ENCODE peak calls at places on chromosomes 1 and 21, in eight cellular contexts. A is OCI-LY7, L is fibroblast of lung, T is psoas muscle, B is endodermal cell, D is left ventricle myocardium inferior, G is cardiac muscle cell, Z is endothelial cell of umbilical vein. J is an unnamed sample. For H3K4me1, the result is how much of the 10 kb centered on the place peaks cover.

GRCh38 chr1:55428944-55429931 is 214.1 kb upstream of the USP24 start:
- DNase-seq in Z (peak), A (no peak), L (peak), B (peak), T (no peak), D (peak), G (no peak), J (peak)

GRCh38 chr21:46096997-46097825 is 701 bp upstream of the COL6A2 start:
- DNase-seq in D (no peak), G (no peak), Z (no peak), T (peak), A (no peak), B (peak), L (peak), J (no peak)

GRCh38 chr1:37667023-37667769 is 25.1 kb upstream of the CDCA8 start:
- DNase-seq in B (no peak), D (no peak), L (no peak), Z (no peak), T (no peak), G (no peak), A (no peak), J (no peak)

GRCh38 chr1:204809488-204809887 is 61.2 kb upstream of the NFASC start:
- DNase-seq in G (no peak), T (no peak), D (no peak), B (no peak), Z (no peak), L (no peak), A (no peak), J (no peak)

GRCh38 chr1:112904071-112904830 is 51.7 kb downstream of the SLC16A1 start:
- DNase-seq in L (peak), T (no peak), Z (no peak), G (no peak), A (no peak), B (no peak), D (no peak), J (peak)

GRCh38 chr1:234954613-234955012 is 174.0 kb downstream of the TOMM20 start:
- DNase-seq in G (no peak), T (no peak), L (no peak), Z (no peak), B (no peak), D (no peak), A (no peak), J (no peak)

GRCh38 chr1:205032512-205032911 is 10.5 kb upstream of the CNTN2 start:
- DNase-seq in B (no peak), G (no peak), D (no peak), A (no peak), T (no peak), Z (no peak), L (no peak), J (no peak)

GRCh38 chr1:189117072-189117770 is 1360.4 kb downstream of the BRINP3 start:
- DNase-seq in T (no peak), L (no peak), G (no peak), Z (no peak), B (no peak), A (no peak), D (no peak), J (no peak)

DNA sequence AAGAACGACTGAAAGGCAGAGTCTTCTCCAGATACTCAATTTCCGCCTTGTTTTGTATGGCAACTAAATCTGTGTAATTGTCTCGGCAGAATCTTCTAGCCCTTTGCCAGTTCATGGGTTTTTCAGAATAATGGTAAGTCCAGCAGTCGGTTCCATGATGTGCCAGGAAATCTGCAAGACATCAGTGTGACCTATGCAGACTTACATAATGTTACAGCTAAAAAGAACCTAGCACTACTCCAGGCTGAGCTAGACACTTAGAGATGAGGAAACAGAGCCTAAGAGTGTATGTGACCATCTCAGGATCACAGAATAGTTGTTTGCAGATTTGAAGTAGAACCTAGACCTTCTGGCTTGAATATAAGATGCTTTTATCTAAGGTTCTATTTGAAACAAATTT is 2.8 kb downstream of the SELL start:
- DNase-seq in Z (no peak), T (no peak), B (no peak), L (no peak), D (no peak), A (no peak), G (no peak), J (no peak)
- H3K4me1 ChIP-seq in Z (under half), T (under half), B (under half), L (under half), D (under half), A (under half), G (under half), J (under half)

GRCh38 chr1:47709302-47710074 is 271.6 kb downstream of the FOXD2 start:
- DNase-seq in A (no peak), Z (no peak), B (peak), D (no peak), T (peak), G (peak), L (no peak), J (no peak)
- TF ChIP-seq CTCF in A (no peak), Z (peak), B (peak), D (peak), T (peak), G (peak), L (no peak), J (peak)

GRCh38 chr1:45400049-45400448 is 59.8 kb upstream of the MUTYH start:
- DNase-seq in A (no peak), G (no peak), D (no peak), L (no peak), T (no peak), Z (no peak), B (peak), J (no peak)

GRCh38 chr1:45397285-45397684 is 57.0 kb upstream of the MUTYH start:
- DNase-seq in B (no peak), Z (no peak), D (no peak), A (no peak), T (no peak), L (no peak), G (no peak), J (no peak)

GRCh38 chr1:45395051-45395450 is 54.8 kb upstream of the MUTYH start:
- DNase-seq in G (no peak), B (no peak), D (no peak), A (no peak), L (no peak), T (no peak), Z (no peak), J (peak)

GRCh38 chr1:45395582-45395981 is 55.3 kb upstream of the MUTYH start:
- DNase-seq in G (no peak), T (no peak), A (no peak), Z (no peak), D (no peak), L (no peak), B (no peak), J (no peak)

GRCh38 chr1:45394342-45394741 is 54.1 kb upstream of the MUTYH start:
- DNase-seq in A (peak), L (no peak), B (no peak), G (no peak), Z (peak), D (no peak), T (no peak), J (no peak)
- H3K27ac ChIP-seq in A (peak), L (no peak), B (no peak), G (no peak), Z (peak), D (peak), T (peak), J (no peak)

GRCh38 chr21:37449302-37449937 is 82.8 kb downstream of the DYRK1A start:
- DNase-seq in T (no peak), L (no peak), Z (no peak), A (no peak), D (no peak), B (no peak), G (no peak), J (no peak)

GRCh38 chr21:37445228-37445627 is 78.7 kb downstream of the DYRK1A start:
- DNase-seq in L (peak), G (no peak), A (no peak), T (no peak), B (no peak), Z (no peak), D (no peak), J (no peak)

GRCh38 chr21:37447288-37447936 is 80.8 kb downstream of the DYRK1A start:
- DNase-seq in D (no peak), Z (no peak), T (no peak), G (peak), L (no peak), B (no peak), A (no peak), J (no peak)

GRCh38 chr21:37446552-37446951 is 80.0 kb downstream of the DYRK1A start:
- DNase-seq in L (no peak), Z (no peak), G (no peak), D (no peak), A (no peak), T (no peak), B (peak), J (no peak)

GRCh38 chr21:37443683-37444082 is 77.1 kb downstream of the DYRK1A start:
- DNase-seq in G (no peak), D (no peak), A (no peak), B (no peak), Z (no peak), L (no peak), T (no peak), J (no peak)
- H3K4me1 ChIP-seq in G (under half), D (half or more), A (under half), B (under half), Z (under half), L (under half), T (half or more), J (under half)

DNA sequence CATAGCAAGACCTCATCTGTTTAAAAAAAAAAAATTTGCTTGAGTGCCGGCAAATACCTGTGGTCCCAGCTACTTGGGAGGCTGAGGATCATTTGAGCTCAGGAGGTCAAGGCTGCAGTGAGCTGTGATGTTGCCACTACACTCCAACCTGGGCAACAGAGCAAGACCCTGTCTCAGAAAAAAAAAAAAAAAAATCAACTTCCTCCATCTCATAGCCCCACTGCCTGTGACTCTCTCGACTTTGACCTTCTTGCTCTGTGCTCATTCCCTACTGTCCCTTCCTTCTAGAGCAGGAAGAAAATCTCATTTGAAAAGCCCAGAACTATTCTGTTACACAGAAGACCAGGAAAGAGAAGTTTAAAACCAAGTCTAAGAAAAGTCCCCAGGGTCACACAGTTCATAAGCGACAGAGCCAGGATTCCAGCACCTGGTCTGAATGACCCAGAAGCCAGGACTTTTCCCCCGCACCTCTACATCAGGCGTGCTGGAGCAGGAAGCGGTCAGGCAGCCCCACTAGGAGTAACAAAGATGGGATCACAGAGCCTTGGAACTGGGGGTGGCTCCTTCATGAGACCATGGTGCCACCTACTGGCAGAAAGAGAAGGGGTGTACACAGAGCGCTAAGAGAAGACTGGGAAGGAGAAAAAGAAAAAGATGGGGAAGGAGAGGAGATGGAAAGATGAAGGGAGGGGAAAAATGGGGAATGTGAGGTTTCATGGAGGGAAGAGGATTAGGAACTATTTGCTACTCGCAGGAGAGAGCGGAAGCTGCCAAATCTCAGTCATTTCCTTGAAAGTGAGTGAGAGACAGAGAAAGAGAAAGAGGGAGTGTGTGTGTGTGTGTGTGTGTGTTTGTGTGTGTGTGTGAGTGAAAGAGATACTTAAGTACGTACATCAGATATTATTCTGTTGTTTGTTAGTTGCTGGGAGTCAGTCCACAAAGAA is 3.1 kb upstream of the P3R3URF start:
- DNase-seq in B (peak), D (peak), A (peak), G (peak), L (peak), T (peak), Z (peak), J (peak)
- TF ChIP-seq CTCF in B (peak), D (peak), A (peak), G (peak), L (peak), T (peak), Z (peak), J (peak)

GRCh38 chr1:26994772-26995625 is 1.5 kb downstream of the TRNP1 start:
- DNase-seq in T (no peak), Z (no peak), A (peak), L (no peak), B (peak), D (no peak), G (no peak), J (no peak)
- H3K27ac ChIP-seq in T (no peak), Z (no peak), A (no peak), L (peak), B (no peak), D (peak), G (no peak), J (no peak)

GRCh38 chr1:145918992-145919939 is 749 bp upstream of the PEX11B start:
- DNase-seq in B (peak), G (peak), T (peak), L (peak), Z (peak), A (no peak), D (peak), J (no peak)

GRCh38 chr1:145917595-145917994 is 922 bp downstream of the PEX11B start:
- DNase-seq in T (no peak), G (no peak), L (no peak), B (no peak), A (no peak), D (no peak), Z (no peak), J (no peak)

GRCh38 chr1:145916745-145917144 is 1.8 kb downstream of the PEX11B start:
- DNase-seq in D (no peak), B (no peak), Z (no peak), G (no peak), T (no peak), L (no peak), A (no peak), J (peak)

GRCh38 chr1:145922266-145922665 is 3.7 kb upstream of the PEX11B start:
- DNase-seq in L (peak), G (no peak), B (no peak), Z (no peak), D (no peak), A (no peak), T (no peak), J (no peak)

GRCh38 chr1:145918144-145918991 is at the start of gene PEX11B:
- DNase-seq in G (peak), Z (peak), D (peak), B (peak), A (peak), T (peak), L (peak), J (peak)
- H3K4me1 ChIP-seq in G (under half), Z (under half), D (under half), B (under half), A (under half), T (under half), L (under half), J (under half)

GRCh38 chr1:155969377-155969791 is 9.0 kb downstream of the ARHGEF2 start:
- DNase-seq in Z (no peak), B (no peak), G (no peak), L (no peak), A (no peak), D (no peak), T (peak), J (no peak)
- TF ChIP-seq CTCF in Z (no peak), B (no peak), G (no peak), L (no peak), A (no peak), D (no peak), T (no peak), J (no peak)

DNA sequence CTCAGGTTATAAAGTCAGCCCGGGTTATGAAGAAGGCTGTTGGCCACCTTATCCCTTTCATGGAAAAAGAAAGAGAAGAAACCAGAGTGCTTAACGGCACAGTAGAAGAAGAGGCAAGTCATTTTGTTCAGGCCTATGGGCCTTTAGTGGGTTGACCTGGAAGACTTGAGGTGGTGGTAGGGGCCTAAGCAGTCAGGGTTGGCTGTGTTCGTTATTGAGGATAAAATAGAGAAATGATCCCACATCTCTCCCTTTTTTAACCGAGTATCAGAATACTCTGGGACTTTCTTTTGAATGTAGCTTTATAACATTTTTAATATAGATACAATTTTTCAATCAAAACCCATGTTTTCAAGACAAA is 67.1 kb downstream of the MTR start:
- DNase-seq in G (no peak), B (no peak), T (no peak), Z (no peak), D (no peak), L (no peak), A (no peak), J (no peak)
- H3K27ac ChIP-seq in G (peak), B (no peak), T (peak), Z (no peak), D (peak), L (no peak), A (no peak), J (no peak)

J was measured in foreskin keratinocyte.